ENCODE peak calls at places on chromosomes 5 and 9, in five cellular contexts. G is uterus, M is IMR-90, N is transverse colon, E is adrenal gland. I is an unnamed sample.

GRCh38 chr9:131276891-131277672 is 772 bp upstream of the FAM78A start:
- DNase-seq in G (no peak), M (no peak), N (no peak), E (no peak), I (no peak)

GRCh38 chr5:42131081-42131480 is 206.0 kb downstream of the FBXO4 start:
- DNase-seq in G (no peak), M (no peak), N (no peak), E (no peak), I (no peak)

GRCh38 chr9:18857769-18858168 is 175.2 kb downstream of the SAXO1 start:
- DNase-seq in G (no peak), M (peak), N (no peak), E (no peak), I (no peak)

GRCh38 chr5:30458681-30459080 is 734.8 kb upstream of the CDH6 start:
- DNase-seq in G (no peak), M (no peak), N (no peak), E (no peak), I (no peak)

GRCh38 chr9:134597957-134598883 is 43.4 kb upstream of the COL5A1 start:
- DNase-seq in G (no peak), M (no peak), N (no peak), E (no peak), I (no peak)

GRCh38 chr9:33619666-33620404 is 95.8 kb downstream of the ANKRD18B start:
- DNase-seq in G (no peak), M (peak), N (no peak), E (no peak), I (no peak)

GRCh38 chr5:109319351-109319750 is 90.4 kb downstream of the PJA2 start:
- DNase-seq in G (no peak), M (no peak), N (no peak), E (no peak), I (no peak)

GRCh38 chr5:33479321-33479720 is 38.6 kb downstream of the TARS1 start:
- DNase-seq in G (no peak), M (peak), N (no peak), E (no peak), I (no peak)

GRCh38 chr5:1161108-1161831 is 40.1 kb upstream of the SLC6A19 start:
- DNase-seq in G (no peak), M (no peak), N (peak), E (peak), I (peak)

GRCh38 chr5:82160948-82161347 is 117.2 kb downstream of the RPS23 start:
- DNase-seq in G (no peak), M (no peak), N (no peak), E (no peak), I (no peak)

GRCh38 chr9:1173211-1173610 is 123.1 kb downstream of the DMRT2 start:
- DNase-seq in G (no peak), M (no peak), N (peak), E (no peak), I (no peak)

GRCh38 chr5:143248822-143249579 is 154.5 kb downstream of the NR3C1 start:
- DNase-seq in G (no peak), M (peak), N (no peak), E (peak), I (no peak)

GRCh38 chr5:87579678-87580077 is 166.9 kb upstream of the CCNH start:
- DNase-seq in G (no peak), M (no peak), N (no peak), E (no peak), I (no peak)

GRCh38 chr5:150694638-150695037 is 6.2 kb downstream of the RBM22 start:
- DNase-seq in G (no peak), M (peak), N (no peak), E (no peak), I (no peak)

GRCh38 chr9:130923611-130924447 is 15.2 kb downstream of the FIBCD1 start:
- DNase-seq in G (no peak), M (no peak), N (no peak), E (no peak), I (no peak)

GRCh38 chr5:109857405-109858031 is 167.8 kb downstream of the MAN2A1 start:
- DNase-seq in G (no peak), M (no peak), N (no peak), E (no peak), I (no peak)

GRCh38 chr5:172713113-172713808 is 57.7 kb downstream of the DUSP1 start:
- DNase-seq in G (peak), M (no peak), N (peak), E (peak), I (peak)

GRCh38 chr5:109524555-109524954 is 114.8 kb upstream of the PJA2 start:
- DNase-seq in G (no peak), M (no peak), N (no peak), E (no peak), I (no peak)

GRCh38 chr5:2686296-2686695 is 65.2 kb downstream of the IRX2 start:
- DNase-seq in G (no peak), M (no peak), N (no peak), E (no peak), I (no peak)

GRCh38 chr5:127840198-127840524 is 137.0 kb downstream of the CCDC192 start:
- DNase-seq in G (no peak), M (no peak), N (no peak), E (no peak), I (no peak)

GRCh38 chr5:39670955-39671354 is 246.2 kb upstream of the DAB2 start:
- DNase-seq in G (no peak), M (no peak), N (no peak), E (no peak), I (no peak)

GRCh38 chr9:113985968-113986585 is 92.0 kb downstream of the AMBP start:
- DNase-seq in G (no peak), M (peak), N (no peak), E (peak), I (no peak)

GRCh38 chr9:97293207-97293721 is 14.2 kb upstream of the CCDC180 start:
- DNase-seq in G (no peak), M (peak), N (no peak), E (peak), I (no peak)

GRCh38 chr5:131466171-131466766 is 168.8 kb downstream of the RAPGEF6 start:
- DNase-seq in G (no peak), M (peak), N (no peak), E (no peak), I (no peak)

GRCh38 chr5:94480511-94480910 is 137.9 kb downstream of the KIAA0825 start:
- DNase-seq in G (no peak), M (peak), N (no peak), E (no peak), I (no peak)

GRCh38 chr9:107243757-107244156 is 39.3 kb upstream of the RAD23B start:
- DNase-seq in G (no peak), M (peak), N (peak), E (no peak), I (peak)

GRCh38 chr5:10673407-10673806 is 87.6 kb downstream of the DAP start:
- DNase-seq in G (no peak), M (no peak), N (no peak), E (no peak), I (no peak)

GRCh38 chr9:6567140-6567591 is 78.4 kb downstream of the GLDC start:
- DNase-seq in G (no peak), M (peak), N (no peak), E (peak), I (no peak)

GRCh38 chr5:113293068-113293571 is 141.7 kb downstream of the TSSK1B start:
- DNase-seq in G (no peak), M (peak), N (no peak), E (no peak), I (no peak)

GRCh38 chr9:137240321-137240840 is 706 bp upstream of the TUBB4B start:
- DNase-seq in G (peak), M (peak), N (peak), E (peak), I (peak)

GRCh38 chr5:169354921-169355320 is 54.0 kb upstream of the SLIT3 start:
- DNase-seq in G (no peak), M (no peak), N (no peak), E (no peak), I (no peak)

GRCh38 chr5:65858316-65858715 is 68.1 kb upstream of the ERBIN start:
- DNase-seq in G (no peak), M (peak), N (no peak), E (no peak), I (no peak)

GRCh38 chr5:179816401-179817070 is 4.2 kb upstream of the SQSTM1 start:
- DNase-seq in G (no peak), M (no peak), N (no peak), E (no peak), I (no peak)

GRCh38 chr9:4680178-4680535 is 788 bp downstream of the CDC37L1 start:
- DNase-seq in G (no peak), M (no peak), N (no peak), E (peak), I (no peak)

GRCh38 chr9:99445377-99445891 is 223.4 kb downstream of the SEC61B start:
- DNase-seq in G (no peak), M (peak), N (no peak), E (peak), I (no peak)

GRCh38 chr9:133531293-133531692 is 3.2 kb upstream of the ADAMTSL2 start:
- DNase-seq in G (no peak), M (no peak), N (no peak), E (no peak), I (no peak)
- H3K27ac ChIP-seq in G (no peak), M (no peak), N (no peak), E (no peak), I (no peak)

DNA sequence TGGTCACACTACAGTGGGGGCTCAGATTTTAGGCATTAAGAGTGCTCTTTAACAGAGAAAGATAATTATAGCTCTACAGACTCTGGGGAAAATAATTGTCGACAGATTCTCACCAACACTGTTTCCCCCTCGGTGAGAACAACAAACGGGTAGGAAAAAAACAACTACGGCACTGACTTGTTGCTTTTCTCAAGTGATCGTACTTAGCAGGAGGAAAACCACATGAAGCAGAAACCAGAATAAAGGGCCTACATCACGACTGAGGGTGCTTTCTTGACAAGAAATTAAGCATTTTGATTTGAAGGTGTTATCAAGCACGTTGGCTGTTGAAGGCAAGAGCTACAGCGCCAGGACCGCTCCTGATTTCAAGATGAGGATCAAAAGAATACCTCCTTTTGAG is 27.2 kb upstream of the CER1 start:
- DNase-seq in G (no peak), M (no peak), N (no peak), E (no peak), I (no peak)
- TF ChIP-seq POLR2A in G (no peak), M (no peak), N (no peak), E (no peak), I (no peak)

GRCh38 chr9:69621735-69622460 is 50.3 kb downstream of the APBA1 start:
- DNase-seq in G (no peak), M (no peak), N (no peak), E (no peak), I (no peak)
- H3K27ac ChIP-seq in G (no peak), M (no peak), N (no peak), E (no peak), I (no peak)

DNA sequence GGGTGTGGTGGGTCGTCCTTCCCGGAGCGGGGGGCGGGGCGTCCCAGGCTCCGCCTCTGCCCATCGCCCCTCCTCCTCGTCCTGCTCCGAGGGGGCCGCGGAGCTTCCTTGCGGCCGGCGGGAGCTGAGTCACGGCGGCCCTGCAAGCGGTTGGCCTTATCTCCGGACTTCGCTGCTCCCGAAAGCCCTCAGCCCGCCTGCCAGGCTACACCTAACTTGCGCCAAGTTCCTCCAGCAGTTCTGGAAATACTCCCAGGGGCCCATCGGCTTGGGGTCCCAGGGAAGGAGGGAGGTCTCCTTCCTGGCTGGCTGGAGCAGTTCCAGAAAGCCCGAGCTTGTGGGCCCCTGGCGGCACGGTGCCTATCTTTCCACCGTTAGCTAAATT is 54.2 kb upstream of the CDKN2AIPNL start:
- DNase-seq in G (peak), M (peak), N (peak), E (peak), I (peak)
- TF ChIP-seq POLR2A in G (peak), M (peak), N (peak), E (peak), I (peak)

GRCh38 chr9:92160786-92161185 is 45.6 kb upstream of the SPTLC1 start:
- DNase-seq in G (no peak), M (no peak), N (no peak), E (no peak), I (no peak)
- H3K27ac ChIP-seq in G (no peak), M (no peak), N (no peak), E (no peak), I (no peak)

I was measured in prostate gland.